ENCODE peak calls at places on chromosomes 3 and 15, in five cellular contexts. D is heart left ventricle; S is sciatic nerve; N is stimulated activated naive CD8-positive, alpha-beta T cell treated with anti-CD3 and anti-CD28 coated beads, Interleukin-15, Interleukin-2, amounts not matched to agents 100 U/mL and 50 U/mL, for 24 hours; H is activated CD8-positive, alpha-beta memory T cell treated with anti-CD3 and anti-CD28 coated beads, Interleukin-2, amount 10 ng/mL, durations not matched to agents 7 days and 5 days. K is an unnamed sample.

GRCh38 chr3:58353722-58354553 is 21.2 kb downstream of the PXK start:
- ATAC-seq in D (peak), H (peak), S (peak), N (peak), K (peak)

GRCh38 chr3:185823280-185824044 is 1.4 kb downstream of the IGF2BP2 start:
- ATAC-seq in S (peak), N (no peak), H (peak), D (peak), K (peak)

GRCh38 chr3:167184511-167184910 is 195.6 kb downstream of the ZBBX start:
- ATAC-seq in D (no peak), S (no peak), N (no peak), H (no peak), K (no peak)

GRCh38 chr3:6989608-6990291 is 128.8 kb downstream of the GRM7 start:
- ATAC-seq in S (peak), H (no peak), N (no peak), D (no peak), K (no peak)

GRCh38 chr3:184156522-184156955 is 1.4 kb downstream of the DVL3 start:
- ATAC-seq in S (peak), N (no peak), H (no peak), D (peak), K (no peak)

GRCh38 chr15:47337106-47337505 is 380.2 kb upstream of the SEMA6D start:
- ATAC-seq in N (no peak), S (no peak), D (no peak), H (no peak), K (no peak)

GRCh38 chr15:81302605-81303204 is 21.2 kb downstream of the STARD5 start:
- ATAC-seq in N (no peak), D (peak), S (peak), H (no peak), K (peak)

GRCh38 chr3:133413166-133414020 is 13.5 kb downstream of the BFSP2 start:
- ATAC-seq in D (peak), N (no peak), H (peak), S (peak), K (no peak)

K was measured in stimulated activated memory B cell treated with anti-CD40 and anti-IgM and Interleukin-4, amounts not matched to agents 10 μg/mL and 1 μg/mL and 100 μg/mL, for 72 hours.